ENCODE peak calls at places on chromosomes 12 and 14, in seven cellular contexts. H is Caco-2, G is stomach, M is mammary epithelial cell, Q is left ventricle myocardium inferior, B is ovary, I is fibroblast of lung. T is an unnamed sample. For H3K36me3, the result is how much of the 10 kb centered on the place peaks cover.

GRCh38 chr12:115866909-115867525 is 410.5 kb downstream of the MED13L start:
- DNase-seq in H (no peak), G (no peak), M (no peak), Q (no peak), B (no peak), I (no peak), T (no peak)

GRCh38 chr12:62767946-62768345 is 167.0 kb downstream of the PPM1H start:
- DNase-seq in H (no peak), G (no peak), M (peak), Q (no peak), B (no peak), I (no peak), T (no peak)

GRCh38 chr12:109179927-109180326 is 63.5 kb downstream of the ACACB start:
- DNase-seq in H (no peak), G (no peak), M (no peak), Q (no peak), B (no peak), I (no peak), T (no peak)

GRCh38 chr12:49733219-49734017 is 7.9 kb upstream of the TMBIM6 start:
- DNase-seq in H (no peak), G (no peak), M (no peak), Q (no peak), B (no peak), I (no peak), T (no peak)

GRCh38 chr14:51328942-51329350 is 88.9 kb downstream of the TMX1 start:
- DNase-seq in H (no peak), G (no peak), M (peak), Q (no peak), B (no peak), I (peak), T (no peak)

GRCh38 chr12:115375188-115375991 is 691.4 kb upstream of the TBX3 start:
- DNase-seq in H (peak), G (no peak), M (peak), Q (no peak), B (no peak), I (peak), T (peak)

GRCh38 chr12:128259556-128260070 is 7.4 kb upstream of the TMEM132C start:
- DNase-seq in H (no peak), G (no peak), M (no peak), Q (no peak), B (peak), I (peak), T (no peak)

GRCh38 chr14:39374846-39375245 is 57.4 kb downstream of the FBXO33 start:
- DNase-seq in H (no peak), G (no peak), M (peak), Q (no peak), B (no peak), I (no peak), T (no peak)

GRCh38 chr12:89793946-89794345 is 85.3 kb upstream of the ATP2B1 start:
- DNase-seq in H (no peak), G (no peak), M (no peak), Q (no peak), B (no peak), I (no peak), T (no peak)

GRCh38 chr12:63496654-63497053 is 171.6 kb downstream of the DPY19L2 start:
- DNase-seq in H (no peak), G (no peak), M (no peak), Q (no peak), B (no peak), I (no peak), T (no peak)

GRCh38 chr14:30861200-30861599 is 13.2 kb upstream of the COCH start:
- DNase-seq in H (no peak), G (no peak), M (no peak), Q (no peak), B (no peak), I (no peak), T (no peak)

GRCh38 chr14:90111895-90112534 is 50.2 kb downstream of the KCNK13 start:
- DNase-seq in H (no peak), G (no peak), M (peak), Q (no peak), B (no peak), I (peak), T (peak)

GRCh38 chr14:99094901-99095300 is 177.1 kb downstream of the BCL11B start:
- DNase-seq in H (no peak), G (no peak), M (no peak), Q (no peak), B (no peak), I (no peak), T (no peak)

GRCh38 chr14:83207550-83207949 is 1673.9 kb upstream of the SEL1L start:
- DNase-seq in H (no peak), G (no peak), M (no peak), Q (no peak), B (no peak), I (no peak), T (no peak)

GRCh38 chr12:54680374-54680773 is 32.2 kb upstream of the DCD start:
- DNase-seq in H (peak), G (peak), M (peak), Q (no peak), B (no peak), I (no peak), T (no peak)

GRCh38 chr12:131432532-131433260 is 278.2 kb upstream of the SFSWAP start:
- DNase-seq in H (no peak), G (peak), M (no peak), Q (no peak), B (no peak), I (no peak), T (no peak)

GRCh38 chr14:100362311-100362927 is 39.3 kb downstream of the SLC25A47 start:
- DNase-seq in H (no peak), G (no peak), M (no peak), Q (no peak), B (no peak), I (peak), T (no peak)

GRCh38 chr12:2393016-2393415 is 340.2 kb downstream of the CACNA1C start:
- DNase-seq in H (peak), G (no peak), M (no peak), Q (no peak), B (no peak), I (no peak), T (no peak)

GRCh38 chr12:15700595-15700994 is 88.6 kb downstream of the EPS8 start:
- DNase-seq in H (no peak), G (no peak), M (peak), Q (no peak), B (no peak), I (peak), T (peak)

GRCh38 chr14:106518054-106518943 is 991.9 kb downstream of the TMEM121 start:
- DNase-seq in H (no peak), G (peak), M (no peak), Q (peak), B (no peak), I (no peak), T (no peak)

GRCh38 chr14:37890095-37890494 is 294.7 kb downstream of the TTC6 start:
- DNase-seq in H (no peak), G (no peak), M (no peak), Q (no peak), B (no peak), I (no peak), T (no peak)
- TF ChIP-seq CTCF in H (peak), G (no peak), M (peak), Q (no peak), B (no peak), I (no peak), T (no peak)

GRCh38 chr12:19288161-19288560 is 151.1 kb upstream of the AEBP2 start:
- DNase-seq in H (no peak), G (no peak), M (no peak), Q (no peak), B (no peak), I (no peak), T (no peak)
- H3K36me3 ChIP-seq in H (under half), G (under half), M (under half), Q (under half), B (under half), I (under half), T (under half)

DNA sequence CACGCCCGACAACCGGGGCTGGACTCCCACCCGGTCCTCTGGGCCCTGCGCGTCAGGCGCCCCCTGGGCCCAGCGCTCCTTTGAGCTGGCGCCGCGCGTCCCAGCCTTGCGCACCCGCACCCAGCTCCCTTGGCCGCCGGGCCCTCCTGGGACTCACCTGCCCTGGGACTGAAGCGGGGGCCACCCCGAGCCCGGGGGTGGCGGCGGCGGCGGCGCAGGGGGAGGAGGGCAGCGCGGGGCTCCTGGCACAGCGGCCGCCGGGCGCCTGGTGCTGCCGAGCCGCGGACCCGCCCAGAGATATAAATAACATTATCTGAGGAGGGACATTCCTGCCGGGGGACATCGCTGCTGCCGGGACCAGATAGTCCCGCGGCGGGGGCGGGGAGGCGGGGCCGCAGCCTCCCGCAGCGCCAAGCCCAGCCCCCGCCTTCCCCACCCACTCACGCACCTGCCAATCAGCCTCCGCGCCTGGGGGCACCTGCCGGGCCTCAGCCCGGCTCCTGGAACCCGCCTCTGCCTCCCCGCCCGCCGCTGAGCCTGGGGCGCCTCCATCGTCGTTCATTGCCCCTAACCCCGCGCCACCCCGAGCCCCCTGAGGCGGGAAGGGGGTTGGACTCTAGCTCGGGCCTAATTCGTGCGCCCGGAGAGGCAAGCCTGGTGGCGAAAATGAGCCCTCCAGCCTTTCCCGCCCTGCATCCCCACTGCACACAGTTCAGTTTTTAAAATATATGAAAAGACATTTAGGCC is at the start of gene SPTB:
- DNase-seq in H (peak), G (peak), M (no peak), Q (peak), B (no peak), I (no peak), T (no peak)
- TF ChIP-seq CTCF in H (no peak), G (no peak), M (no peak), Q (peak), B (no peak), I (no peak), T (no peak)

GRCh38 chr14:102965282-102965681 is 42.8 kb downstream of the AMN start:
- DNase-seq in H (no peak), G (no peak), M (peak), Q (no peak), B (no peak), I (no peak), T (no peak)
- H3K36me3 ChIP-seq in H (under half), G (half or more), M (under half), Q (half or more), B (under half), I (under half), T (under half)

GRCh38 chr12:77687346-77687745 is 143.3 kb upstream of the NAV3 start:
- DNase-seq in H (no peak), G (no peak), M (no peak), Q (no peak), B (no peak), I (peak), T (no peak)

GRCh38 chr12:77685906-77686305 is 144.8 kb upstream of the NAV3 start:
- DNase-seq in H (no peak), G (no peak), M (no peak), Q (no peak), B (no peak), I (peak), T (no peak)

GRCh38 chr12:77682488-77682887 is 148.2 kb upstream of the NAV3 start:
- DNase-seq in H (no peak), G (no peak), M (no peak), Q (no peak), B (no peak), I (no peak), T (no peak)

GRCh38 chr12:77686760-77687159 is 143.9 kb upstream of the NAV3 start:
- DNase-seq in H (no peak), G (no peak), M (no peak), Q (no peak), B (no peak), I (peak), T (no peak)

DNA sequence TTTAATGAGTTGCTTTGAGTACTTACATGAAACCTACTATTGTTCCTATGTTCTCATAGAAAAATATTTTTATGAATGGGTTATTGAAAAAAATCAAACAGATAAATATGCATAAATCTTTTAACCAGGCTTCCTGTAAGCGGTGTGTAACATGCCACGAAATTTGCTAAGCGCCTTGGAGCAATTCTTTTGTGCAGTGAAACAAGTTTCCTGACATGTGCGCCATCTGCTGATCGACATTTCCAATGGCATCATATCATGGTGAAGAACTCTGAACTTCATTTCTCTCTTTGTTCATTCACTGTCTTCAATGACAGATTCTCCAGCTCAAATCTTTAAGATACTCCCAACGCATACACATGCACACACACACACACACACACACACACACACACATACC is 145.6 kb upstream of the NAV3 start:
- DNase-seq in H (peak), G (peak), M (peak), Q (no peak), B (peak), I (peak), T (peak)
- TF ChIP-seq CTCF in H (peak), G (peak), M (peak), Q (peak), B (no peak), I (peak), T (peak)

GRCh38 chr12:112046003-112046402 is 32.8 kb downstream of the ERP29 start:
- DNase-seq in H (no peak), G (no peak), M (no peak), Q (no peak), B (no peak), I (no peak), T (no peak)
- H3K36me3 ChIP-seq in H (under half), G (half or more), M (under half), Q (half or more), B (under half), I (under half), T (under half)

GRCh38 chr14:25607095-25607657 is 557.2 kb upstream of the STXBP6 start:
- DNase-seq in H (no peak), G (no peak), M (no peak), Q (no peak), B (no peak), I (no peak), T (no peak)
- TF ChIP-seq CTCF in H (no peak), G (no peak), M (no peak), Q (no peak), B (no peak), I (no peak), T (no peak)